ENCODE peak calls at places on chromosome 12, in ten cellular contexts. One of them, this sample, is unnamed.

GRCh38 chr12:52390739-52391617 is 5.5 kb upstream of the KRT84 start:
- DNase-seq in tibial artery: no peak
- DNase-seq in gastrocnemius medialis: no peak
- DNase-seq in fibroblast of lung: no peak
- DNase-seq in lung: no peak
- DNase-seq in left lung: no peak
- DNase-seq in mucosa of descending colon: peak; percentile 46
- DNase-seq in HepG2: peak; percentile 10
- DNase-seq in A549: peak; percentile 58
- DNase-seq in colonic mucosa: peak; percentile 39
- DNase-seq in this sample: no peak

GRCh38 chr12:13250416-13250815 is 53.9 kb downstream of the EMP1 start:
- DNase-seq in mucosa of descending colon: no peak
- DNase-seq in lung: no peak
- DNase-seq in gastrocnemius medialis: no peak
- DNase-seq in HepG2: no peak
- DNase-seq in A549: peak; percentile 33
- DNase-seq in tibial artery: no peak
- DNase-seq in fibroblast of lung: peak; percentile 87
- DNase-seq in left lung: no peak
- DNase-seq in colonic mucosa: no peak
- DNase-seq in this sample: no peak

GRCh38 chr12:52915637-52916036 is 10.8 kb upstream of the KRT8 start:
- DNase-seq in tibial artery: no peak
- DNase-seq in mucosa of descending colon: no peak
- DNase-seq in colonic mucosa: no peak
- DNase-seq in A549: no peak
- DNase-seq in left lung: no peak
- DNase-seq in lung: no peak
- DNase-seq in HepG2: no peak
- DNase-seq in gastrocnemius medialis: no peak
- DNase-seq in fibroblast of lung: no peak
- DNase-seq in this sample: no peak

GRCh38 chr12:75976913-75977312 is 54.7 kb downstream of the PHLDA1 start:
- DNase-seq in left lung: no peak
- DNase-seq in colonic mucosa: no peak
- DNase-seq in tibial artery: no peak
- DNase-seq in lung: no peak
- DNase-seq in A549: no peak
- DNase-seq in fibroblast of lung: no peak
- DNase-seq in gastrocnemius medialis: no peak
- DNase-seq in mucosa of descending colon: no peak
- DNase-seq in HepG2: no peak
- DNase-seq in this sample: no peak

GRCh38 chr12:5884285-5884684 is 60.8 kb downstream of the ANO2 start:
- DNase-seq in colonic mucosa: no peak
- DNase-seq in A549: no peak
- DNase-seq in left lung: no peak
- DNase-seq in gastrocnemius medialis: no peak
- DNase-seq in tibial artery: no peak
- DNase-seq in lung: no peak
- DNase-seq in fibroblast of lung: no peak
- DNase-seq in HepG2: no peak
- DNase-seq in mucosa of descending colon: no peak
- DNase-seq in this sample: no peak

GRCh38 chr12:124422142-124422569 is 127.3 kb downstream of the RFLNA start:
- DNase-seq in left lung: peak; percentile 67
- DNase-seq in lung: peak; percentile 68
- DNase-seq in tibial artery: peak; percentile 93
- DNase-seq in fibroblast of lung: no peak
- DNase-seq in gastrocnemius medialis: no peak
- DNase-seq in A549: peak; percentile 58
- DNase-seq in HepG2: no peak
- DNase-seq in colonic mucosa: peak; percentile 82
- DNase-seq in mucosa of descending colon: peak; percentile 85
- DNase-seq in this sample: peak; percentile 77

GRCh38 chr12:67531051-67531450 is 117.5 kb upstream of the DYRK2 start:
- DNase-seq in fibroblast of lung: peak; percentile 43
- DNase-seq in left lung: no peak
- DNase-seq in lung: no peak
- DNase-seq in A549: no peak
- DNase-seq in HepG2: no peak
- DNase-seq in gastrocnemius medialis: no peak
- DNase-seq in mucosa of descending colon: no peak
- DNase-seq in colonic mucosa: no peak
- DNase-seq in tibial artery: no peak
- DNase-seq in this sample: no peak

GRCh38 chr12:75635606-75636444 is 124.4 kb upstream of the KRR1 start:
- DNase-seq in HepG2: peak; percentile 97
- DNase-seq in lung: no peak
- DNase-seq in tibial artery: no peak
- DNase-seq in mucosa of descending colon: no peak
- DNase-seq in colonic mucosa: no peak
- DNase-seq in A549: peak; percentile 80
- DNase-seq in left lung: no peak
- DNase-seq in fibroblast of lung: peak; percentile 99
- DNase-seq in gastrocnemius medialis: no peak
- DNase-seq in this sample: no peak

GRCh38 chr12:47014474-47014873 is 64.9 kb upstream of the PCED1B start:
- DNase-seq in A549: peak; percentile 41
- DNase-seq in fibroblast of lung: peak; percentile 96
- DNase-seq in HepG2: no peak
- DNase-seq in mucosa of descending colon: no peak
- DNase-seq in lung: no peak
- DNase-seq in tibial artery: no peak
- DNase-seq in colonic mucosa: no peak
- DNase-seq in left lung: no peak
- DNase-seq in gastrocnemius medialis: no peak
- DNase-seq in this sample: no peak

GRCh38 chr12:29164477-29165163 is 15.5 kb downstream of the FAR2 start:
- DNase-seq in tibial artery: no peak
- DNase-seq in gastrocnemius medialis: no peak
- DNase-seq in colonic mucosa: no peak
- DNase-seq in A549: no peak
- DNase-seq in fibroblast of lung: peak; percentile 64
- DNase-seq in HepG2: no peak
- DNase-seq in left lung: no peak
- DNase-seq in lung: no peak
- DNase-seq in mucosa of descending colon: no peak
- DNase-seq in this sample: no peak

GRCh38 chr12:26750531-26751171 is 82.3 kb downstream of the ITPR2 start:
- DNase-seq in tibial artery: no peak
- DNase-seq in lung: no peak
- DNase-seq in fibroblast of lung: no peak
- DNase-seq in colonic mucosa: no peak
- DNase-seq in HepG2: no peak
- DNase-seq in A549: no peak
- DNase-seq in mucosa of descending colon: no peak
- DNase-seq in gastrocnemius medialis: no peak
- DNase-seq in left lung: no peak
- DNase-seq in this sample: no peak

GRCh38 chr12:95185834-95186233 is 31.4 kb downstream of the FGD6 start:
- DNase-seq in mucosa of descending colon: no peak
- DNase-seq in tibial artery: no peak
- DNase-seq in fibroblast of lung: no peak
- DNase-seq in HepG2: no peak
- DNase-seq in left lung: no peak
- DNase-seq in colonic mucosa: no peak
- DNase-seq in gastrocnemius medialis: no peak
- DNase-seq in A549: no peak
- DNase-seq in lung: no peak
- DNase-seq in this sample: no peak

GRCh38 chr12:67069451-67070306 is 199.5 kb upstream of the CAND1 start:
- DNase-seq in lung: peak; percentile 32
- DNase-seq in HepG2: peak; percentile 3
- DNase-seq in left lung: no peak
- DNase-seq in tibial artery: peak; percentile 66
- DNase-seq in gastrocnemius medialis: no peak
- DNase-seq in mucosa of descending colon: peak; percentile 41
- DNase-seq in colonic mucosa: peak; percentile 26
- DNase-seq in A549: peak; percentile 52
- DNase-seq in fibroblast of lung: peak; percentile 39
- DNase-seq in this sample: peak; percentile 41

GRCh38 chr12:54133663-54134375 is 55.0 kb downstream of the SMUG1 start:
- DNase-seq in A549: no peak
- DNase-seq in left lung: no peak
- DNase-seq in HepG2: no peak
- DNase-seq in mucosa of descending colon: no peak
- DNase-seq in lung: no peak
- DNase-seq in gastrocnemius medialis: no peak
- DNase-seq in fibroblast of lung: no peak
- DNase-seq in colonic mucosa: no peak
- DNase-seq in tibial artery: no peak
- DNase-seq in this sample: no peak

GRCh38 chr12:34389378-34390170 is 367.3 kb downstream of the ALG10 start:
- DNase-seq in HepG2: no peak
- DNase-seq in gastrocnemius medialis: no peak
- DNase-seq in left lung: no peak
- DNase-seq in lung: no peak
- DNase-seq in tibial artery: peak; percentile 48
- DNase-seq in mucosa of descending colon: no peak
- DNase-seq in A549: no peak
- DNase-seq in fibroblast of lung: no peak
- DNase-seq in colonic mucosa: no peak
- DNase-seq in this sample: no peak

GRCh38 chr12:89073027-89073398 is 279.3 kb downstream of the DUSP6 start:
- DNase-seq in HepG2: no peak
- DNase-seq in mucosa of descending colon: no peak
- DNase-seq in colonic mucosa: no peak
- DNase-seq in left lung: no peak
- DNase-seq in lung: no peak
- DNase-seq in tibial artery: no peak
- DNase-seq in gastrocnemius medialis: no peak
- DNase-seq in A549: no peak
- DNase-seq in fibroblast of lung: peak; percentile 88
- DNase-seq in this sample: no peak

DNA sequence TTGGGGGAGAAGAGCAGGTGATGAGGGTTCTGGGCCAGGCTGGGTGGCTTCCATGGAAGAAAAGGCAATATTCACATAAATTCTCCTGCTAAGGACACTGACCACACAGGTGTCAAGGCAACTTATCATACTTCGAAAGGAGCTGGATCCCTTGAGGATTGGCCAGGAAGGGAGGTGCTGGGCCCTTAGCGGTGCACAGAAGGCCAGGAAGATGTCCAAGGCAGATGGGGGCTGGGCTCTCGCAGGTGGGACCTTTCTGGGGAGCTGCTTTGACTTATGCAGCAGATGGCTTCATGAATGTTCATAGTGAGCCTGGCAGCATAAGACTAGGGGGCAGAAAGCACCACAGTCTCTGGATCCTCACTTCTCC is 3.9 kb downstream of the CD63 start:
- DNase-seq in fibroblast of lung: no peak
- DNase-seq in A549: no peak
- DNase-seq in lung: no peak
- DNase-seq in gastrocnemius medialis: peak; percentile 17
- DNase-seq in colonic mucosa: no peak
- DNase-seq in mucosa of descending colon: no peak
- DNase-seq in HepG2: no peak
- DNase-seq in left lung: peak; percentile 27
- DNase-seq in tibial artery: no peak
- DNase-seq in this sample: no peak
- H3K4me1 ChIP-seq in fibroblast of lung: peaks cover 35% of the 10 kb centered on the region
- H3K4me1 ChIP-seq in A549: peaks cover 50% of the 10 kb centered on the region
- H3K4me1 ChIP-seq in lung: peaks cover 6% of the 10 kb centered on the region
- H3K4me1 ChIP-seq in gastrocnemius medialis: peaks cover 56% of the 10 kb centered on the region
- H3K4me1 ChIP-seq in colonic mucosa: peaks cover 19% of the 10 kb centered on the region
- H3K4me1 ChIP-seq in mucosa of descending colon: peaks cover 56% of the 10 kb centered on the region
- H3K4me1 ChIP-seq in HepG2: peaks cover 70% of the 10 kb centered on the region
- H3K4me1 ChIP-seq in left lung: peaks cover 70% of the 10 kb centered on the region
- H3K4me1 ChIP-seq in tibial artery: peaks cover 78% of the 10 kb centered on the region
- H3K4me1 ChIP-seq in this sample: peaks cover 74% of the 10 kb centered on the region

DNA sequence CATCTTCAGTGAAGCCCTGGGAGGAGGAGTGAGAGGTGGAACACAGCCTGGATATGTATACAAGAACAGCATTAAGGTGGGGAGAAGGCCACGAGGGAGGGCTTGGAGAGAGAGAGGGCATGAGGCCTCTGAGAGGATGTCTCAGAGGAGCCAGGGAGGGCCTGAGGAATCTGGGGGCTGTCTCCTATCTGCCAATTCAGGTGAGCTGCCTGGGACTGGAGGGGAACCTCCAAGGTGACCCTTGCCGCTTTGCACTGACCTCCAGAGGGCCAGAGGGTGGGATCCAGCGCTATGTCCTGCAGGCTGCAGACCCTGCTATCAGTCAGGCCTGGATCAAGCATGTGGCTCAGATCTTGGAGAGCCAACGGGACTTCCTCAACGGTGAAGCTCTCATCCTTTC is 4.4 kb downstream of the ARHGEF25 start:
- DNase-seq in fibroblast of lung: no peak
- DNase-seq in mucosa of descending colon: no peak
- DNase-seq in gastrocnemius medialis: no peak
- DNase-seq in left lung: no peak
- DNase-seq in tibial artery: peak; percentile 40
- DNase-seq in A549: no peak
- DNase-seq in HepG2: no peak
- DNase-seq in colonic mucosa: no peak
- DNase-seq in lung: no peak
- DNase-seq in this sample: no peak
- H3K4me3 ChIP-seq in fibroblast of lung: no peak overlapping the region
- H3K4me3 ChIP-seq in mucosa of descending colon: no peak overlapping the region
- H3K4me3 ChIP-seq in gastrocnemius medialis: no peak overlapping the region
- H3K4me3 ChIP-seq in left lung: no peak overlapping the region
- H3K4me3 ChIP-seq in tibial artery: no peak overlapping the region
- H3K4me3 ChIP-seq in A549: no peak overlapping the region
- H3K4me3 ChIP-seq in HepG2: no peak overlapping the region
- H3K4me3 ChIP-seq in colonic mucosa: no peak overlapping the region
- H3K4me3 ChIP-seq in lung: no peak overlapping the region
- H3K4me3 ChIP-seq in this sample: no peak overlapping the region

GRCh38 chr12:8680533-8680932 is 17.3 kb upstream of the RIMKLB start:
- DNase-seq in HepG2: no peak
- DNase-seq in lung: no peak
- DNase-seq in A549: no peak
- DNase-seq in gastrocnemius medialis: no peak
- DNase-seq in fibroblast of lung: no peak
- DNase-seq in tibial artery: no peak
- DNase-seq in left lung: no peak
- DNase-seq in mucosa of descending colon: no peak
- DNase-seq in colonic mucosa: no peak
- DNase-seq in this sample: no peak
- TF ChIP-seq CTCF in HepG2: peak; percentile 25
- TF ChIP-seq CTCF in lung: no peak
- TF ChIP-seq CTCF in A549: no peak
- TF ChIP-seq CTCF in gastrocnemius medialis: no peak
- TF ChIP-seq CTCF in fibroblast of lung: no peak
- TF ChIP-seq CTCF in tibial artery: no peak
- TF ChIP-seq CTCF in left lung: peak; percentile 8
- TF ChIP-seq CTCF in mucosa of descending colon: no peak
- TF ChIP-seq CTCF in colonic mucosa: no peak
- TF ChIP-seq CTCF in this sample: no peak

DNA sequence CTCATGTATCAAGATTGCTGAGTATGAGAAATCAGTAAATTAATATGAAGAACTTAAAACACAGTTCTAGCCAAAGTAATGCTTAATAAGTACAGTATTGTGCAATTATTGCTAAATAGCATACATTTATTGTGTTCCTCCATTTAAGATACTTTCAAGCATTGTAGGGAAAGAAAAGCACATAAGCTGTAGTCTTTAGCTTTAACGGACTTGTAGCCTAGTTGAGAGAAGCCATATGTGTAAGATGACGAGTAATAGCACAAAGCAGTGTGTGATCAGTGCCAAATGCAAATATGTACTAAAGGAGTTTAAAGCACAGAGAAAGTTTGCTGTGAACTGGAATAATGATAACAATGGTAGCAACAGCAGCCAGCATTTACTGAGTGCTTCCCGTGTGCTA is 38.1 kb downstream of the ETV6 start:
- DNase-seq in left lung: no peak
- DNase-seq in gastrocnemius medialis: no peak
- DNase-seq in tibial artery: no peak
- DNase-seq in colonic mucosa: no peak
- DNase-seq in A549: no peak
- DNase-seq in lung: no peak
- DNase-seq in HepG2: peak; percentile 42
- DNase-seq in mucosa of descending colon: no peak
- DNase-seq in fibroblast of lung: no peak
- DNase-seq in this sample: no peak
- H3K4me1 ChIP-seq in left lung: peaks cover 88% of the 10 kb centered on the region
- H3K4me1 ChIP-seq in gastrocnemius medialis: peaks cover 10% of the 10 kb centered on the region
- H3K4me1 ChIP-seq in tibial artery: peaks cover 90% of the 10 kb centered on the region
- H3K4me1 ChIP-seq in colonic mucosa: peaks cover 14% of the 10 kb centered on the region
- H3K4me1 ChIP-seq in A549: no peaks in the 10 kb centered on the region
- H3K4me1 ChIP-seq in lung: peaks cover 13% of the 10 kb centered on the region
- H3K4me1 ChIP-seq in HepG2: peaks cover 27% of the 10 kb centered on the region
- H3K4me1 ChIP-seq in mucosa of descending colon: peaks cover 22% of the 10 kb centered on the region
- H3K4me1 ChIP-seq in fibroblast of lung: no peaks in the 10 kb centered on the region
- H3K4me1 ChIP-seq in this sample: peaks cover 89% of the 10 kb centered on the region